ENCODE peak calls at places on chromosomes 12 and 14, in ten cellular contexts. T, C, P, W, G, Z, M, Y, I and J are unnamed samples.

GRCh38 chr12:110199360-110200123 is 75.4 kb downstream of the IFT81 start:
- DNase-seq in T (peak), C (no peak), P (no peak), W (peak), G (no peak), Z (no peak), M (peak), Y (peak), I (peak), J (no peak)

GRCh38 chr14:106843951-106844483 is 1317.6 kb downstream of the TMEM121 start:
- DNase-seq in T (no peak), C (no peak), P (no peak), W (peak), G (no peak), Z (peak), M (no peak), Y (peak), I (no peak), J (no peak)

GRCh38 chr14:57189070-57189469 is 79.6 kb downstream of the EXOC5 start:
- DNase-seq in T (peak), C (no peak), P (no peak), W (no peak), G (no peak), Z (no peak), M (peak), Y (no peak), I (peak), J (no peak)

GRCh38 chr14:53470351-53471043 is 317.4 kb upstream of the DDHD1 start:
- DNase-seq in T (no peak), C (no peak), P (peak), W (no peak), G (no peak), Z (no peak), M (peak), Y (no peak), I (peak), J (peak)

GRCh38 chr14:69439516-69440270 is 41.2 kb downstream of the SLC39A9 start:
- DNase-seq in T (no peak), C (no peak), P (no peak), W (no peak), G (no peak), Z (no peak), M (no peak), Y (no peak), I (no peak), J (no peak)

GRCh38 chr12:49108958-49109404 is 1.7 kb downstream of the LMBR1L start:
- DNase-seq in T (no peak), C (no peak), P (peak), W (no peak), G (no peak), Z (no peak), M (peak), Y (no peak), I (peak), J (no peak)

GRCh38 chr14:102344485-102344884 is 18.2 kb downstream of the CINP start:
- DNase-seq in T (no peak), C (no peak), P (no peak), W (no peak), G (no peak), Z (no peak), M (no peak), Y (no peak), I (no peak), J (no peak)

GRCh38 chr12:127761880-127762279 is 505.1 kb upstream of the TMEM132C start:
- DNase-seq in T (no peak), C (no peak), P (no peak), W (no peak), G (no peak), Z (no peak), M (no peak), Y (no peak), I (no peak), J (no peak)

GRCh38 chr12:11746024-11746771 is 96.7 kb downstream of the ETV6 start:
- DNase-seq in T (no peak), C (no peak), P (no peak), W (peak), G (peak), Z (no peak), M (peak), Y (peak), I (no peak), J (no peak)

GRCh38 chr12:57474430-57474829 is 5.2 kb downstream of the ARHGAP9 start:
- DNase-seq in T (no peak), C (no peak), P (no peak), W (no peak), G (no peak), Z (no peak), M (no peak), Y (no peak), I (no peak), J (no peak)

GRCh38 chr14:96083667-96084320 is 44.6 kb downstream of the C14orf132 start:
- DNase-seq in T (no peak), C (no peak), P (no peak), W (no peak), G (no peak), Z (no peak), M (no peak), Y (no peak), I (no peak), J (no peak)

GRCh38 chr12:6792522-6793201 is 3.3 kb downstream of the CD4 start:
- DNase-seq in T (no peak), C (no peak), P (peak), W (no peak), G (no peak), Z (peak), M (peak), Y (peak), I (peak), J (no peak)

GRCh38 chr12:79262938-79263337 is 398.4 kb downstream of the SYT1 start:
- DNase-seq in T (peak), C (no peak), P (no peak), W (peak), G (no peak), Z (no peak), M (peak), Y (no peak), I (no peak), J (no peak)

GRCh38 chr14:37858733-37859132 is 263.3 kb downstream of the TTC6 start:
- DNase-seq in T (no peak), C (no peak), P (no peak), W (no peak), G (no peak), Z (no peak), M (no peak), Y (no peak), I (peak), J (no peak)

GRCh38 chr14:44896275-44897040 is 65.3 kb downstream of the KLHL28 start:
- DNase-seq in T (no peak), C (no peak), P (no peak), W (no peak), G (no peak), Z (no peak), M (no peak), Y (peak), I (peak), J (no peak)

GRCh38 chr12:87870061-87870460 is 159.1 kb downstream of the C12orf50 start:
- DNase-seq in T (no peak), C (no peak), P (no peak), W (no peak), G (no peak), Z (no peak), M (peak), Y (no peak), I (no peak), J (no peak)

GRCh38 chr12:3491938-3492867 is 1.2 kb downstream of the PRMT8 start:
- DNase-seq in T (peak), C (no peak), P (peak), W (peak), G (peak), Z (peak), M (peak), Y (peak), I (peak), J (peak)

GRCh38 chr12:26845057-26845666 is 12.2 kb upstream of the ITPR2 start:
- DNase-seq in T (peak), C (no peak), P (peak), W (peak), G (no peak), Z (no peak), M (peak), Y (peak), I (peak), J (no peak)

GRCh38 chr14:37172024-37172869 is at the start of gene SLC25A21:
- DNase-seq in T (peak), C (peak), P (peak), W (peak), G (peak), Z (no peak), M (peak), Y (no peak), I (peak), J (peak)

GRCh38 chr12:123094349-123095073 is 56.4 kb downstream of the PITPNM2 start:
- DNase-seq in T (peak), C (peak), P (peak), W (peak), G (no peak), Z (no peak), M (peak), Y (no peak), I (peak), J (peak)

GRCh38 chr12:52513736-52514135 is 6.5 kb downstream of the KRT5 start:
- DNase-seq in T (no peak), C (no peak), P (no peak), W (no peak), G (peak), Z (no peak), M (no peak), Y (no peak), I (no peak), J (no peak)

GRCh38 chr12:114729731-114730130 is 45.8 kb upstream of the TBX3 start:
- DNase-seq in T (no peak), C (peak), P (no peak), W (no peak), G (no peak), Z (no peak), M (peak), Y (no peak), I (no peak), J (no peak)

GRCh38 chr12:108629156-108629555 is 4.5 kb downstream of the SELPLG start:
- DNase-seq in T (no peak), C (no peak), P (no peak), W (peak), G (no peak), Z (no peak), M (no peak), Y (no peak), I (no peak), J (no peak)
- H3K4me3 ChIP-seq in T (no peak), C (no peak), P (no peak), W (no peak), G (no peak), Z (peak), M (no peak), Y (peak), I (no peak), J (no peak)

DNA sequence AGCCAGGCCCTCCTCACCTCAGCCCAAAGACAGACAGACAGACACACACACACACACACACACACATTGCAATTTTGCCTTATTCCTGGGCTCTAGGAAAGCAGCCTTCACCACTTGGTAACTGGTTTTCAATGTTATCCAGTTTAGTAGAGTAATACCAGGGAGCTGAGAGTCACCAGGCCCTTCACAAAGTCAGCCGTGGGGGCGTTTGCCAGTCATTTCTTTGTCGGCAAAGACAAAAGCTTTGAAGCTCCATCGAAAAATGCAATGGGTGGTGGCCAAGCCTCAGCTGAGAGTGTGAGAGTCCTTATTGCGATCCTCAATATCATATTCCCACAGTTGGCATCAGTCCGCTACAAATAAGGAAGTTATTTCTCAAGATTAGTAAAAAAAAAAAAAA is 8.1 kb upstream of the KCNA5 start:
- DNase-seq in T (no peak), C (no peak), P (no peak), W (no peak), G (no peak), Z (no peak), M (no peak), Y (no peak), I (no peak), J (no peak)
- H3K4me3 ChIP-seq in T (no peak), C (no peak), P (no peak), W (no peak), G (no peak), Z (no peak), M (no peak), Y (no peak), I (no peak), J (no peak)

GRCh38 chr12:75834591-75834990 is 197.0 kb downstream of the PHLDA1 start:
- DNase-seq in T (no peak), C (no peak), P (no peak), W (no peak), G (no peak), Z (no peak), M (peak), Y (no peak), I (no peak), J (no peak)

GRCh38 chr12:75838309-75838708 is 193.3 kb downstream of the PHLDA1 start:
- DNase-seq in T (no peak), C (no peak), P (no peak), W (no peak), G (no peak), Z (no peak), M (no peak), Y (no peak), I (no peak), J (no peak)

GRCh38 chr12:75840994-75841355 is 190.6 kb downstream of the PHLDA1 start:
- DNase-seq in T (no peak), C (no peak), P (no peak), W (no peak), G (no peak), Z (no peak), M (no peak), Y (no peak), I (no peak), J (no peak)

GRCh38 chr12:75836533-75836932 is 195.0 kb downstream of the PHLDA1 start:
- DNase-seq in T (no peak), C (no peak), P (no peak), W (no peak), G (no peak), Z (no peak), M (no peak), Y (no peak), I (peak), J (no peak)

DNA sequence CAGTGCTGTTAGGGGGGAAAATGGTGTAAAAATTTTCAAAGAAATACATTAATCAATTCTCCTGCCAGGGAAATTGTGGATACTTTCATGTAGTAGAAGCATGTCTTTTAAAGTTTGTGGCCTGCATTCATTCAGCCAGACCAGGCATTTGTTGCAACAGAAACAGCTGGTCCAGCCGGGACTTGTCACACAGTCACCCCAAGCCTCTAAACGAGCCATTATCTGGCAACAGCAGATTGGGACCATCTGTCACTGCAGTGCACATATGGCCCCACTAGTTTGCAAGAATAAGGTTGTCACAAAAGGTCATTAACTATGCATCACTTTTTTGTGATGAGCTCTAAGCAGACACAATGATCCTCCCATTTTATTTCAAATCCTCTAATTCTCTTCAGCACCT is 193.9 kb downstream of the PHLDA1 start:
- DNase-seq in T (no peak), C (no peak), P (no peak), W (no peak), G (no peak), Z (no peak), M (no peak), Y (no peak), I (no peak), J (no peak)
- H3K4me3 ChIP-seq in T (no peak), C (no peak), P (no peak), W (no peak), G (no peak), Z (no peak), M (no peak), Y (no peak), I (no peak), J (no peak)

GRCh38 chr12:48021485-48022179 is 17.4 kb upstream of the COL2A1 start:
- DNase-seq in T (no peak), C (no peak), P (no peak), W (peak), G (no peak), Z (no peak), M (no peak), Y (no peak), I (no peak), J (no peak)
- H3K4me3 ChIP-seq in T (no peak), C (no peak), P (no peak), W (no peak), G (no peak), Z (no peak), M (no peak), Y (no peak), I (no peak), J (no peak)

GRCh38 chr14:79278286-79278797 is 933.0 kb downstream of the DIO2 start:
- DNase-seq in T (no peak), C (no peak), P (peak), W (no peak), G (no peak), Z (no peak), M (no peak), Y (no peak), I (no peak), J (no peak)
- H3K4me3 ChIP-seq in T (peak), C (peak), P (peak), W (peak), G (peak), Z (no peak), M (peak), Y (no peak), I (peak), J (peak)

GRCh38 chr14:89792489-89793366 is 161.8 kb downstream of the EFCAB11 start:
- DNase-seq in T (no peak), C (no peak), P (peak), W (no peak), G (no peak), Z (no peak), M (peak), Y (no peak), I (no peak), J (no peak)
- H3K4me3 ChIP-seq in T (no peak), C (no peak), P (peak), W (no peak), G (no peak), Z (no peak), M (no peak), Y (no peak), I (no peak), J (no peak)

DNA sequence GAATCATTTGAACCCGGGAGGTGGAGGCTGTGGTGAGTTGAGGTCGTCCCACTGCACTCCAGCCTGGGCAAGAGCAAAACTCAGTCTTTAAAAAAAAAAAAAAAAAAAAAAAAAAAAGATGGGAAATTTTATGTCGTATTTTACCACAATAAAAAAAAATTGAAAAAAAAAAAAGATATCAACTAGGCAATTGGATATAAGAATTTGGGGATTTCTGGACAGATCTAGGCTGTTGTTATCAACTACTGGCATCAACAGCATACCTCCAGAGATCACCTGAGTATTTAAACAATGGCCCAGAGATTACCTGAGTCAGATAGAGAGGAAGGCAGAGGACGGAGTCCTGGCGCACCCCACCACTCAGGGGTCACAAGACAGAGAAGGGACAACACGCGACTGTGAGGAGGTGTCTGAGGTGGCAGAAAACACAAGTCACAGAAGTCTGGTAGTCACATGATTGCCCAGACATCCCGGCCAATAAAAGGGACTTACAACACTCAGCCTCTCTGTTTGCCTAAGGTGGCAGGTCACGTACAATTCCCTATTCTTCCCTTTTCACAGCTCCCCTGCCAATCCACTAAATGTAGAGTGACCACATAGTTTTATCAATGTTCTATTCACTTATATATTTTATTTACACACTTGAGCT is 1.8 kb downstream of the SPRING1 start:
- DNase-seq in T (no peak), C (no peak), P (no peak), W (no peak), G (no peak), Z (no peak), M (no peak), Y (peak), I (peak), J (no peak)
- H3K4me3 ChIP-seq in T (peak), C (no peak), P (peak), W (no peak), G (peak), Z (peak), M (no peak), Y (peak), I (peak), J (peak)